ENCODE peak calls at places on chromosomes 1 and 21, in ten cellular contexts. I is astrocyte of the spinal cord, Z is breast epithelium, U is colonic mucosa, P is heart right ventricle, C is BJ, E is DND-41, Y is AG10803, W is AG04450, A is fibroblast of mammary gland. T is an unnamed sample.

GRCh38 chr1:39788758-39789570 is at the start of gene BMP8B:
- DNase-seq in E (no peak), W (no peak), C (no peak), I (no peak), U (peak), A (no peak), Y (no peak), P (peak), Z (no peak), T (no peak)

GRCh38 chr1:42177551-42177981 is 13.0 kb upstream of the GUCA2A start:
- DNase-seq in W (peak), A (peak), U (peak), I (peak), C (peak), Y (peak), P (no peak), E (no peak), Z (no peak), T (no peak)

GRCh38 chr1:83626603-83627002 is 372.3 kb downstream of the TTLL7 start:
- DNase-seq in C (no peak), U (no peak), A (no peak), Z (no peak), E (no peak), Y (no peak), I (no peak), W (no peak), P (no peak), T (peak)

GRCh38 chr1:12005488-12006166 is 13.7 kb upstream of the MIIP start:
- DNase-seq in U (no peak), Y (no peak), I (no peak), E (no peak), C (no peak), P (no peak), W (no peak), Z (no peak), A (no peak), T (no peak)

GRCh38 chr1:39102537-39103320 is 76.6 kb downstream of the NDUFS5 start:
- DNase-seq in I (peak), W (no peak), A (peak), U (peak), E (peak), C (peak), P (peak), Y (peak), Z (no peak), T (peak)

GRCh38 chr1:246351726-246352125 is 155.4 kb downstream of the SMYD3 start:
- DNase-seq in E (no peak), C (no peak), A (no peak), Y (no peak), I (no peak), U (no peak), Z (no peak), P (no peak), W (no peak), T (no peak)

GRCh38 chr1:24386241-24386640 is 27.3 kb downstream of the STPG1 start:
- DNase-seq in E (no peak), W (no peak), I (no peak), A (no peak), Z (no peak), C (no peak), U (peak), Y (peak), P (no peak), T (no peak)

GRCh38 chr1:204065174-204065985 is 7.5 kb upstream of the SOX13 start:
- DNase-seq in U (peak), A (peak), I (peak), E (peak), Z (no peak), W (no peak), Y (no peak), P (peak), C (no peak), T (no peak)

GRCh38 chr1:118147542-118147941 is 37.5 kb downstream of the SPAG17 start:
- DNase-seq in W (peak), I (peak), E (no peak), A (peak), P (no peak), C (peak), Z (no peak), U (no peak), Y (peak), T (no peak)

GRCh38 chr1:172708452-172708851 is 49.5 kb downstream of the FASLG start:
- DNase-seq in W (no peak), Y (no peak), E (peak), Z (no peak), I (no peak), C (no peak), U (no peak), P (no peak), A (no peak), T (no peak)

GRCh38 chr1:15088146-15089025 is 65.2 kb upstream of the TMEM51 start:
- DNase-seq in U (no peak), A (no peak), E (no peak), P (no peak), C (peak), W (peak), I (no peak), Z (no peak), Y (peak), T (no peak)

GRCh38 chr1:36321119-36321951 is 2.1 kb downstream of the EVA1B start:
- DNase-seq in W (peak), P (peak), Z (no peak), I (peak), A (peak), Y (peak), E (no peak), U (peak), C (peak), T (no peak)

GRCh38 chr21:33208534-33208933 is 21.2 kb upstream of the IFNAR2 start:
- DNase-seq in W (no peak), E (no peak), P (no peak), C (no peak), Z (no peak), A (peak), U (no peak), Y (no peak), I (no peak), T (no peak)

GRCh38 chr1:219533280-219533679 is 79.6 kb downstream of the ZC3H11B start:
- DNase-seq in I (peak), Z (no peak), A (peak), Y (peak), E (no peak), W (no peak), C (no peak), U (no peak), P (no peak), T (no peak)

GRCh38 chr1:26771643-26772321 is 16.0 kb upstream of the PIGV start:
- DNase-seq in U (peak), Y (peak), C (peak), A (peak), I (peak), E (no peak), W (peak), Z (no peak), P (peak), T (no peak)

GRCh38 chr1:168180148-168180524 is 1.4 kb downstream of the TIPRL start:
- DNase-seq in Z (no peak), A (peak), Y (no peak), U (peak), W (no peak), C (no peak), E (no peak), I (no peak), P (no peak), T (no peak)

GRCh38 chr1:25616932-25617625 is 488 bp downstream of the MAN1C1 start:
- DNase-seq in Y (no peak), C (no peak), I (no peak), Z (no peak), W (no peak), P (no peak), A (no peak), E (peak), U (no peak), T (no peak)

GRCh38 chr1:113929750-113930498 is 800 bp downstream of the HIPK1 start:
- DNase-seq in Z (peak), E (peak), P (peak), W (no peak), A (no peak), Y (peak), U (peak), I (peak), C (no peak), T (no peak)

GRCh38 chr1:188769181-188769580 is 1708.5 kb downstream of the BRINP3 start:
- DNase-seq in Y (no peak), P (no peak), Z (no peak), A (no peak), C (no peak), E (no peak), W (no peak), I (no peak), U (no peak), T (no peak)

GRCh38 chr1:184388671-184389292 is 2.0 kb downstream of the C1orf21 start:
- DNase-seq in U (peak), W (no peak), C (no peak), Y (no peak), P (peak), A (no peak), I (no peak), E (no peak), Z (no peak), T (no peak)

GRCh38 chr21:43318368-43318767 is 108.6 kb downstream of the SIK1 start:
- DNase-seq in Z (no peak), E (no peak), Y (no peak), I (no peak), U (no peak), W (no peak), P (no peak), C (no peak), A (no peak), T (no peak)

GRCh38 chr1:208850441-208850840 is 606.3 kb upstream of the PLXNA2 start:
- DNase-seq in A (no peak), Y (no peak), P (no peak), I (no peak), U (no peak), C (no peak), E (no peak), W (no peak), Z (no peak), T (no peak)

GRCh38 chr21:31343680-31344480 is at the start of gene TIAM1:
- DNase-seq in U (peak), I (peak), P (peak), E (no peak), W (no peak), C (no peak), A (peak), Z (no peak), Y (peak), T (no peak)

GRCh38 chr1:40818264-40818961 is 34.8 kb downstream of the KCNQ4 start:
- DNase-seq in Z (peak), U (peak), C (no peak), I (no peak), A (peak), Y (peak), W (no peak), P (peak), E (no peak), T (peak)

GRCh38 chr1:226974544-226975258 is 34.6 kb downstream of the COQ8A start:
- DNase-seq in P (no peak), U (peak), C (no peak), I (no peak), W (no peak), A (no peak), Y (no peak), E (no peak), Z (no peak), T (no peak)

GRCh38 chr1:81044708-81045107 is 756.0 kb upstream of the ADGRL2 start:
- DNase-seq in I (peak), E (no peak), W (no peak), A (no peak), Y (no peak), P (peak), C (no peak), Z (no peak), U (no peak), T (no peak)

DNA sequence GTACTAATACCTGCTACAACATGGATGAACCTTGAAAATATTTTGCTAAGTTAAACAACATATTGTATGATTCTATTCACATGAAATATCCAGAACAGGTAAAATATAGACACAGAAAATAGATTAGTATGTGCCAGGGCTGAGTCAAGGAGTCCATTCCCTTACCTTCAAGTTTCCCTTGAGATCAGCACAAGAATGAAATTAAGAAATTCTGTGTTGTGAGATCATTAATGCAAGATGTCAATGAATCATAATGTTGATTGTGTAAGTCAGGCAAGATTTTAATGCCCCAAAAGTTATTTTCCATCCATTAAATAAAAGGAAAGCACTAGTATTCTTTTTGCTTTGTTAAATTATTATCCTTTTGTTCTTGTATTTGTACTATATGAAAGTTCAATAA is 139.4 kb downstream of the MRPL39 start:
- DNase-seq in A (peak), Y (no peak), Z (no peak), P (no peak), U (no peak), I (no peak), C (no peak), W (no peak), E (no peak), T (no peak)
- TF ChIP-seq CTCF in A (no peak), Y (no peak), Z (no peak), P (no peak), U (no peak), I (no peak), C (no peak), W (no peak), E (no peak), T (no peak)

DNA sequence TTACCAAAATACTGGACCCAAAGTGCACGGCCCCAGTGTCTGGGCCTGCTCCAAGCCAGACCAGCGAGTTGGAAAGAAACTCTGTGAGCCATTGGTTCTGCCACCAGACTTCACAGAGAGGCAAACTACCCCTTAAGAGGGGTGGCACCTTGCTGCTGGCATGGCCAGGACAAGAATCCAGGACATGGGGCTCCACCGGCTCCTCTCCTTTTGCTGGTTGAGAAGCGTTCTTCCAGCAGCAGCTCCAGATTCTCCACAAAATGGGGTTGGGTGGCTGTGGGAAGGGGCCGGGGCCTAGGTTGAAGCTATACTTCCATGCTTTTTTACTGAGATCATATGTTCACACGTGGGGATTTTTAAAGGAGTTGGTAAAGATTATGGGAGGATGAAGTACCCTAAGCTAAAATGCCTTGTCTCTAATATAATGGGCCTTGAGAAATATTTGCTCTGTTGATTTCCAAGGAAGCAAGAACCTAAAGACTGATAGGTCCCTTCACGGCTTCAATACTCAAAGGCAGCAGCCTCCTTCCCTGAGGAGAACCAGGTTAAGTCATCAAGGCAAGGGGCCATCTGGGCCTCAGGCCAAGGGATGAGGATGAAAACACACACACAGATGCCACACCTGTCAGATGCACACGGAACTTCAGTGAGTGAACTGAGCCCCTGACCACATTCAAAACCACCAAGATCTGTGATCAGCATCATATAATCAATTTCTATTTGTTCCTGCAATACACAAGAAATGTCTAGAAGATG is 3.1 kb downstream of the C1orf198 start:
- DNase-seq in Z (no peak), A (no peak), P (no peak), I (no peak), C (no peak), Y (no peak), W (no peak), E (no peak), U (no peak), T (no peak)
- H3K4me3 ChIP-seq in Z (peak), A (no peak), P (no peak), I (no peak), C (peak), Y (peak), W (peak), E (no peak), U (no peak), T (no peak)

GRCh38 chr1:161749509-161750407 is at the start of gene DUSP12:
- DNase-seq in E (peak), U (peak), W (peak), I (peak), A (peak), Z (peak), Y (peak), C (peak), P (peak), T (peak)
- TF ChIP-seq CTCF in E (peak), U (no peak), W (peak), I (peak), A (peak), Z (no peak), Y (peak), C (peak), P (no peak), T (no peak)

GRCh38 chr1:171280596-171280995 is 32.3 kb downstream of the FMO1 start:
- DNase-seq in I (no peak), A (no peak), C (no peak), Y (no peak), P (no peak), E (no peak), Z (no peak), W (no peak), U (no peak), T (no peak)
- H3K4me3 ChIP-seq in I (no peak), A (no peak), C (no peak), Y (no peak), P (no peak), E (no peak), Z (no peak), W (no peak), U (no peak), T (no peak)

GRCh38 chr1:44168520-44169098 is 27.2 kb upstream of the KLF18 start:
- DNase-seq in Z (no peak), C (no peak), Y (no peak), A (no peak), E (peak), W (no peak), I (no peak), U (no peak), P (no peak), T (no peak)

GRCh38 chr1:44174630-44175029 is 33.2 kb upstream of the KLF18 start:
- DNase-seq in W (no peak), I (no peak), Y (no peak), Z (no peak), A (no peak), E (no peak), U (no peak), C (no peak), P (no peak), T (no peak)

GRCh38 chr1:44170281-44170823 is 28.9 kb upstream of the KLF18 start:
- DNase-seq in Y (peak), Z (no peak), C (no peak), I (no peak), W (no peak), P (no peak), U (no peak), A (peak), E (no peak), T (no peak)
- TF ChIP-seq CTCF in Y (no peak), Z (no peak), C (no peak), I (peak), W (no peak), P (no peak), U (no peak), A (no peak), E (no peak), T (no peak)

GRCh38 chr1:30757976-30758688 is 558 bp upstream of the LAPTM5 start:
- DNase-seq in P (no peak), C (no peak), U (no peak), A (no peak), E (no peak), Z (no peak), Y (no peak), I (no peak), W (no peak), T (no peak)
- H3K4me3 ChIP-seq in P (no peak), C (no peak), U (peak), A (no peak), E (no peak), Z (peak), Y (no peak), I (no peak), W (no peak), T (peak)

GRCh38 chr1:151056149-151056548 is 3.3 kb downstream of the CDC42SE1 start:
- DNase-seq in C (no peak), A (no peak), E (no peak), Y (no peak), P (no peak), W (no peak), Z (no peak), I (no peak), U (peak), T (no peak)

GRCh38 chr1:151054971-151055547 is 4.4 kb downstream of the CDC42SE1 start:
- DNase-seq in E (no peak), A (no peak), I (no peak), Y (no peak), C (no peak), Z (no peak), P (no peak), U (no peak), W (no peak), T (no peak)

GRCh38 chr1:151058682-151059341 is 610 bp downstream of the CDC42SE1 start:
- DNase-seq in U (peak), I (no peak), Z (peak), P (peak), W (no peak), Y (peak), E (peak), C (no peak), A (no peak), T (no peak)

GRCh38 chr1:151055581-151055980 is 3.8 kb downstream of the CDC42SE1 start:
- DNase-seq in A (no peak), P (no peak), U (no peak), Y (no peak), C (no peak), E (no peak), W (no peak), I (no peak), Z (no peak), T (no peak)

DNA sequence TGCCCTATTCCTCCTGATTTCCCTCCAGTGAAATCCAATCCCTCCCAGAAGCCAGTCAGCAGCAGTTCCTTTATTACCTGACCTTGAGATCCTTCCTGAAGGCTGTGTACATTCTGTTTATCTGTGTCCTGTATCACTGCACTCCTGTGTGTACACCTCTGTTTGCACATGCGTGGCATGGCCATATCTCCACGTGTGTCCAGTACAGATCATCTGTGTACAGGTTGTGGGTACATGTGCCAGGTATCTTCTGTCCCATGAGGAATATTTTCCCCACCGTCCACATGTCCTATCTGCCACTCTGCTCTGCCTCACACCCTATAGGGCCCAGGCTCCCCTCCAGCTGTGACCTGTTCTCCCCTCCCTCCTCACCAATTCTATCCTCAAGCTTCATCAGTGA is 2.8 kb downstream of the CDC42SE1 start:
- DNase-seq in I (no peak), Z (no peak), U (peak), C (no peak), P (no peak), A (no peak), Y (no peak), W (no peak), E (no peak), T (no peak)
- TF ChIP-seq CTCF in I (no peak), Z (no peak), U (no peak), C (no peak), P (no peak), A (no peak), Y (no peak), W (no peak), E (no peak), T (no peak)

DNA sequence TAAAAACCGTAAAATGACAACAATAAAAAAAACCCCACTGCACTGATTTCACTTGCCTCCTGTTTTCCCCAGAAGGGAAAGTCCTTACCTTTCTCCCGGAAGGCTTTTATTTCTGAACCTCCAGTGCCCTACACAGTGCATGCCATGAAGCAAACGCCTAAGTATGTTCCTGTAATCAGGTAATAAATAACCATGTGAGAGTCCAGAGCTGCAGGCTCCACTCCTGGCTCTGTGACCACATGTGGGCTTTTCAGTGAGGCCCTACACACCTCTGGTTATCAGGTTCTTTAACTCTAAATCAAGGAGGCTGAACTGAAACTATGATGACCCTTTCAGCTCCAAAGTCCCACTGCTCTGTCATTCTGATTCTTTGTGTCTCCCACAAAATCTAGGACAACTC is 20.8 kb upstream of the NR5A2 start:
- DNase-seq in W (no peak), P (no peak), E (no peak), Z (peak), U (no peak), A (no peak), I (no peak), Y (no peak), C (no peak), T (no peak)
- H3K4me3 ChIP-seq in W (no peak), P (no peak), E (no peak), Z (no peak), U (no peak), A (no peak), I (no peak), Y (no peak), C (no peak), T (no peak)

GRCh38 chr1:174932587-174932986 is 67.2 kb upstream of the CACYBP start:
- DNase-seq in C (no peak), U (no peak), Z (no peak), E (no peak), P (no peak), Y (no peak), W (no peak), I (no peak), A (no peak), T (no peak)
- TF ChIP-seq CTCF in C (no peak), U (no peak), Z (no peak), E (no peak), P (no peak), Y (no peak), W (peak), I (no peak), A (peak), T (peak)